ENCODE peak calls at places on chromosomes 5 and 9, in seven cellular contexts. O is breast epithelium, F is stomach, X is HFF-Myc, D is PC-3, E is GM12865, Y is nephron progenitor cell. K is an unnamed sample.

GRCh38 chr9:101578378-101578777 is 16.4 kb downstream of the PPP3R2 start:
- DNase-seq in O (no peak), F (no peak), X (no peak), D (no peak), E (no peak), Y (no peak), K (no peak)

GRCh38 chr9:28651050-28651722 is 1077.9 kb upstream of the C9orf72 start:
- DNase-seq in O (no peak), F (no peak), X (no peak), D (peak; percentile 22), E (no peak), Y (no peak), K (no peak)

GRCh38 chr9:114089206-114089840 is 9.8 kb downstream of the KIF12 start:
- DNase-seq in O (no peak), F (no peak), X (no peak), D (no peak), E (no peak), Y (no peak), K (no peak)

GRCh38 chr9:36949470-36949869 is 84.6 kb downstream of the PAX5 start:
- DNase-seq in O (no peak), F (no peak), X (no peak), D (no peak), E (no peak), Y (no peak), K (no peak)

GRCh38 chr5:169758886-169759285 is 121.8 kb downstream of the DOCK2 start:
- DNase-seq in O (no peak), F (no peak), X (no peak), D (no peak), E (no peak), Y (no peak), K (no peak)

GRCh38 chr9:114275246-114275994 is 47.5 kb upstream of the ORM1 start:
- DNase-seq in O (peak; percentile 45), F (no peak), X (no peak), D (peak; percentile 31), E (no peak), Y (no peak), K (no peak)

GRCh38 chr9:134566196-134566822 is 75.3 kb upstream of the COL5A1 start:
- DNase-seq in O (no peak), F (no peak), X (no peak), D (no peak), E (no peak), Y (no peak), K (peak; percentile 1)

GRCh38 chr5:12322042-12322441 is 417.8 kb upstream of the CTNND2 start:
- DNase-seq in O (no peak), F (no peak), X (no peak), D (no peak), E (no peak), Y (no peak), K (no peak)

GRCh38 chr5:150036513-150036912 is 36.0 kb downstream of the HMGXB3 start:
- DNase-seq in O (no peak), F (no peak), X (peak; percentile 91), D (peak; percentile 88), E (no peak), Y (no peak), K (no peak)

GRCh38 chr5:159768243-159768642 is 148.0 kb upstream of the ADRA1B start:
- DNase-seq in O (no peak), F (no peak), X (no peak), D (no peak), E (no peak), Y (no peak), K (no peak)

GRCh38 chr9:96048954-96049831 is 173.7 kb downstream of the ERCC6L2 start:
- DNase-seq in O (no peak), F (peak; percentile 96), X (no peak), D (no peak), E (no peak), Y (no peak), K (no peak)

GRCh38 chr9:93261281-93261680 is 77.3 kb downstream of the WNK2 start:
- DNase-seq in O (no peak), F (peak; percentile 25), X (no peak), D (no peak), E (no peak), Y (no peak), K (no peak)

GRCh38 chr5:91352831-91353695 is 30.1 kb downstream of the ARRDC3 start:
- DNase-seq in O (no peak), F (no peak), X (no peak), D (no peak), E (no peak), Y (no peak), K (no peak)

GRCh38 chr5:176187276-176188062 is 50.8 kb upstream of the SIMC1 start:
- DNase-seq in O (no peak), F (no peak), X (no peak), D (no peak), E (no peak), Y (no peak), K (no peak)

DNA sequence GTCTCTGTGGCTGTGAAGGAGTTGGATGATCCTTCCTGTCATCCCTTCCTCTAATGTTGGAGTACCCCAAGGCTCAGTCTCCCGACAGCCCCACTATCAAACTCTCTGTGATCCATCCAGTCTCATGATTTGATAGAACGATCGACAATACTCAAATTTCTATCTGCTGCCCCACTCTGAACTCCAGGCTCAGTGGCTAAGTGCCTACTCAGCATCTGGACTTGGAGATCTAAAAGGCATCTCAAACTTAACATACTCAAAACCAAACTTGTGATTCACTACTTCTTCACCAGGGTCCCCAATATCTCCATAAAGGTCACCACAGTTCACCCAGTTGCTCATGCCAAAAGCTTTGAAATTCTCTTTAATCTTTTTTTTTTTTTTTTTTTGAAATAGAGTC is 15.1 kb upstream of the STRBP start:
- DNase-seq in O (no peak), F (no peak), X (no peak), D (no peak), E (no peak), Y (no peak), K (no peak)
- TF ChIP-seq CTCF in O (no peak), F (no peak), X (no peak), D (no peak), E (no peak), Y (no peak), K (no peak)

GRCh38 chr9:136563646-136564321 is 17.9 kb upstream of the NOTCH1 start:
- DNase-seq in O (no peak), F (no peak), X (no peak), D (no peak), E (no peak), Y (peak; percentile 4), K (no peak)

GRCh38 chr9:136565722-136566552 is 20.1 kb upstream of the NOTCH1 start:
- DNase-seq in O (no peak), F (no peak), X (no peak), D (no peak), E (no peak), Y (peak; percentile 33), K (no peak)

GRCh38 chr9:136565075-136565721 is 19.4 kb upstream of the NOTCH1 start:
- DNase-seq in O (no peak), F (no peak), X (no peak), D (no peak), E (no peak), Y (peak; percentile 51), K (no peak)

GRCh38 chr9:136562746-136563506 is 17.1 kb upstream of the NOTCH1 start:
- DNase-seq in O (no peak), F (no peak), X (no peak), D (no peak), E (peak; percentile 29), Y (no peak), K (peak; percentile 38)

DNA sequence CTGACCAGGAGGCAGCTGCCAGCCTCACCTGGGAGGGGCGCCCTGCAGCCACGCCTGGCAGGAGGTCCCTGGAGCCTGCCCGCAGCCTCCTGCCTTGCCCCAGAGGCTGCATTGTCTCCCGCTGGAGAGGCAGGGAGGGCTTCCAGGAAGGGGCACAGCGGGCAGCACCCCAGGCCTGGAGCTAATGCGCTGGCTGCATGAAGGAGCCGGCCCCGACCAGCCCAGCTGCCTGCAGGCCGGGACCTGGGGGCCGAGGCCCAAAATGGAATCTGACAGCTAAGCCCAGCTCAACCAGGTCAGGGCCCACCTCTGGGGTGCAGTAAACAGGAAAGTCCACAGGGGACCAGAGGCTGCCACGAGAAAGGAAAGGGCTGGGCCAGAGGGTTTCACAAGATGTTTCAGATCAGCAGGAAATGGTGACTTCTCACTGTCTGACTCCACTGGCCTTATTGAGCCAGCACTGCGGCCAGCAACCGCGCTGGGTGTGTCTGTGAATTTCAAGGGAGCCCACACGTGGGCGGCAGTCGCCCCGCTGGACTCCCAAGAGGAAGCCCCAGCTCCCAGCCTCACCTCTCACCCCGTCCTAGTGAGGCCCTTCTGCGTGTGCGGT is 18.6 kb upstream of the NOTCH1 start:
- DNase-seq in O (no peak), F (peak; percentile 40), X (no peak), D (no peak), E (peak; percentile 91), Y (peak; percentile 12), K (peak; percentile 52)
- TF ChIP-seq CTCF in O (no peak), F (no peak), X (no peak), D (no peak), E (peak; percentile 33), Y (no peak), K (no peak)

GRCh38 chr9:91761362-91761761 is 188.7 kb downstream of the ROR2 start:
- DNase-seq in O (no peak), F (no peak), X (no peak), D (no peak), E (no peak), Y (no peak), K (no peak)
- TF ChIP-seq CTCF in O (no peak), F (no peak), X (peak; percentile 1), D (no peak), E (no peak), Y (no peak), K (no peak)

GRCh38 chr9:132525308-132525707 is 57.1 kb upstream of the BARHL1 start:
- DNase-seq in O (no peak), F (no peak), X (no peak), D (no peak), E (no peak), Y (no peak), K (no peak)
- TF ChIP-seq CTCF in O (no peak), F (no peak), X (no peak), D (no peak), E (no peak), Y (no peak), K (no peak)

K was measured in natural killer cell.